ENCODE peak calls at places on chromosomes 11 and 22, in five cellular contexts. V is Panc1, E is cardiac muscle cell, P is ovary, Q is stomach. J is an unnamed sample.

GRCh38 chr22:49010901-49011300 is 816.8 kb downstream of the BRD1 start:
- DNase-seq in V (no peak), E (no peak), Q (peak), P (no peak), J (no peak)

GRCh38 chr11:118152552-118153471 is at the start of gene SCN4B:
- DNase-seq in P (peak), E (peak), Q (peak), V (no peak), J (peak)

GRCh38 chr11:34266090-34266912 is 91.5 kb downstream of the ABTB2 start:
- DNase-seq in V (no peak), P (peak), Q (no peak), E (no peak), J (no peak)

GRCh38 chr22:27613099-27614089 is 188.2 kb downstream of the MN1 start:
- DNase-seq in V (no peak), E (no peak), P (no peak), Q (no peak), J (no peak)

GRCh38 chr22:42173183-42173926 is 42.7 kb upstream of the CYP2D6 start:
- DNase-seq in P (no peak), E (no peak), Q (no peak), V (no peak), J (no peak)

GRCh38 chr11:78660451-78660850 is 85.8 kb upstream of the NARS2 start:
- DNase-seq in E (no peak), Q (no peak), P (no peak), V (no peak), J (no peak)

GRCh38 chr22:39254789-39255298 is 10.1 kb upstream of the PDGFB start:
- DNase-seq in E (no peak), Q (no peak), P (no peak), V (no peak), J (peak)

GRCh38 chr22:47309476-47309875 is 547.0 kb downstream of the TBC1D22A start:
- DNase-seq in V (no peak), P (no peak), Q (no peak), E (no peak), J (peak)

GRCh38 chr11:44017443-44018126 is 30.2 kb upstream of the ACCSL start:
- DNase-seq in E (no peak), P (no peak), Q (peak), V (no peak), J (no peak)

GRCh38 chr11:124717786-124718634 is 21.7 kb upstream of the NRGN start:
- DNase-seq in Q (no peak), V (no peak), P (peak), E (peak), J (peak)

GRCh38 chr22:41908409-41909289 is 6.2 kb downstream of the SHISA8 start:
- DNase-seq in E (no peak), P (peak), Q (no peak), V (no peak), J (no peak)

GRCh38 chr11:117916956-117917355 is 12.2 kb downstream of the TMPRSS13 start:
- DNase-seq in V (no peak), P (no peak), E (no peak), Q (no peak), J (no peak)

GRCh38 chr11:17771415-17771814 is 36.8 kb downstream of the KCNC1 start:
- DNase-seq in V (no peak), P (peak), Q (no peak), E (no peak), J (no peak)

GRCh38 chr22:34917239-34917638 is 148.7 kb upstream of the ISX start:
- DNase-seq in E (no peak), Q (no peak), V (no peak), P (no peak), J (no peak)

GRCh38 chr22:35192121-35192918 is 65.0 kb upstream of the HMGXB4 start:
- DNase-seq in P (no peak), E (no peak), Q (no peak), V (no peak), J (no peak)

GRCh38 chr11:107385361-107385982 is 72.2 kb downstream of the CWF19L2 start:
- DNase-seq in V (no peak), Q (no peak), E (no peak), P (no peak), J (no peak)

GRCh38 chr11:551131-551530 is 9.4 kb downstream of the LMNTD2 start:
- DNase-seq in V (no peak), Q (no peak), E (no peak), P (no peak), J (no peak)

GRCh38 chr11:76083563-76084451 is 122.5 kb downstream of the WNT11 start:
- DNase-seq in E (no peak), P (no peak), Q (no peak), V (no peak), J (no peak)

GRCh38 chr11:117221775-117222517 is 9.9 kb downstream of the PCSK7 start:
- DNase-seq in V (no peak), E (peak), Q (peak), P (peak), J (peak)

GRCh38 chr11:79087238-79087956 is 353.4 kb downstream of the TENM4 start:
- DNase-seq in V (no peak), E (peak), P (no peak), Q (no peak), J (no peak)

GRCh38 chr11:7671807-7672206 is 1.5 kb downstream of the CYB5R2 start:
- DNase-seq in Q (no peak), E (no peak), V (no peak), P (no peak), J (no peak)

GRCh38 chr22:40289991-40290459 is 56.3 kb upstream of the ADSL start:
- DNase-seq in E (no peak), V (no peak), P (no peak), Q (peak), J (no peak)

GRCh38 chr11:32706985-32707736 is 87.3 kb downstream of the CCDC73 start:
- DNase-seq in Q (no peak), E (no peak), P (no peak), V (peak), J (no peak)

GRCh38 chr11:101442936-101443521 is 140.8 kb downstream of the TRPC6 start:
- DNase-seq in E (no peak), P (no peak), V (no peak), Q (no peak), J (no peak)

GRCh38 chr11:108278546-108278945 is 55.7 kb downstream of the ATM start:
- DNase-seq in P (no peak), E (peak), Q (no peak), V (no peak), J (no peak)

GRCh38 chr11:120834686-120835225 is 189.1 kb upstream of the TBCEL start:
- DNase-seq in V (no peak), Q (no peak), E (no peak), P (no peak), J (no peak)

GRCh38 chr11:16299390-16299789 is 57.0 kb downstream of the SOX6 start:
- DNase-seq in E (no peak), P (no peak), Q (no peak), V (no peak), J (no peak)

GRCh38 chr11:108592591-108593213 is 866 bp downstream of the EXPH5 start:
- DNase-seq in E (peak), Q (peak), P (peak), V (no peak), J (peak)

GRCh38 chr11:61111786-61112517 is 9.7 kb downstream of the CD5 start:
- DNase-seq in E (no peak), Q (no peak), V (no peak), P (no peak), J (no peak)

GRCh38 chr11:94243571-94244229 is 60.7 kb upstream of the IZUMO1R start:
- DNase-seq in Q (no peak), V (no peak), P (no peak), E (no peak), J (no peak)
- H3K4me3 ChIP-seq in Q (no peak), V (no peak), P (no peak), E (no peak), J (no peak)

DNA sequence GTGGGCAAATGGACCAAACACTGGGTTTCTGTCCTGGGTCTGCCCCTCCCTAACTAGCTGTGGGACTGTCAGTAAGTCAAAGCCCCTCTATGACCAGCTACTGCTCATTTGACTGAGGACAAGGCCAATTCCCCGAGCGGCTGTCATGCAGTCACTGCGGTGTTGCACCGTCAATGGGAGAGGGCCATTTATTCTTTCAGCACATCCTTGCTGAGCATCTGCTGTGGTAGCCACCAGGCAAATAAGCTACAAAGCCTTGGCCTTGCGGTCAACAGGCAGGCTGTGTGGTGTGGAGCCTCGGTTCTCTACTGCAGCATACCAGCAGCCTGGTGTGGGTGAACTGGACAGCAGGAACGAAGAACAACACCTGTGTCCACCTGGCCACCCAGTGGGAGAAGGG is 25.8 kb upstream of the SERPIND1 start:
- DNase-seq in P (no peak), E (no peak), V (no peak), Q (no peak), J (no peak)
- H3K27ac ChIP-seq in P (no peak), E (peak), V (no peak), Q (no peak), J (no peak)

GRCh38 chr11:129189646-129190045 is 2.5 kb downstream of the ARHGAP32 start:
- DNase-seq in E (no peak), P (no peak), V (peak), Q (no peak), J (no peak)

GRCh38 chr11:129190087-129190486 is 2.0 kb downstream of the ARHGAP32 start:
- DNase-seq in V (peak), E (no peak), Q (peak), P (no peak), J (no peak)

DNA sequence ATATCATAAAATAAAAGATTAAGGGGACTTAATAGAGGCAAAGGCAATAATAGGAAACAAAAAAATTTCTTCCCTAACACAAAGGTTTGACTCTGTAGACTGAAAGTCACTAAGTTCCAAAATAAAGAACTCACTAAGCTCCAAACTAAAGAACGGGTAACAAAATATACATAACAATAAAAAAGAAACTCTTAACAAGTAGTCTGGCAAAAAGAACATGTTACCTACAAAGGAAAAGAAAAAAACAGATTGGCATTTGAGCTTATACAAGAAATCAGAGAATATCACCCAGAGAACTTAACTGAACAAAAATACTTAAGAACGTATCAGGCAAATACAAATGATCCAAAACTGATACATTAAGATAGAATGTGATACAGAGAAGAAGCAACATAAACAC is 7.5 kb downstream of the ARHGAP32 start:
- DNase-seq in Q (no peak), V (no peak), P (no peak), E (no peak), J (no peak)
- H3K4me3 ChIP-seq in Q (no peak), V (no peak), P (no peak), E (no peak), J (no peak)

GRCh38 chr11:12698049-12698448 is 23.8 kb downstream of the TEAD1 start:
- DNase-seq in V (no peak), Q (no peak), P (no peak), E (no peak), J (no peak)
- H3K27ac ChIP-seq in V (no peak), Q (no peak), P (no peak), E (no peak), J (no peak)

DNA sequence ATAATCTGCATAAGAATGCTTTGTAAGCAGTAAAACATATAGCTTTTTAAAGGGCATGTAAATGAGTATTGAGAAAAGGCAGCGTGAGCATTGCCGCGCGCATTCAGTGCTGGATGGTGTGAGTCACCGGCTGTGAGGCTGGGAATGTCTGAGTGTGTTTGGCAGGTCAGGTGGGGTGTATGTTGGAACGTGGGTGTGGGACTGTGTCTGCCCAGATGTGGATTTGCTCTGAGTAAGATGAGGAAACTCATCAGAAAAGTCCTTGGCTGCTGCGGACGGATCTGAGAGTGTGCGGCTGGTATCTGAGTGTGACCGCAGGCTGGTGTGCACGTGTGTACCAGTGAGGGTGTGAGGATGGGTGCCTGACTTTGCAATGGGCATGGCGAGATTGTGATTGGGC is 66.2 kb upstream of the NECTIN1 start:
- DNase-seq in P (no peak), Q (no peak), E (no peak), V (no peak), J (no peak)
- H3K4me3 ChIP-seq in P (no peak), Q (no peak), E (no peak), V (no peak), J (no peak)

DNA sequence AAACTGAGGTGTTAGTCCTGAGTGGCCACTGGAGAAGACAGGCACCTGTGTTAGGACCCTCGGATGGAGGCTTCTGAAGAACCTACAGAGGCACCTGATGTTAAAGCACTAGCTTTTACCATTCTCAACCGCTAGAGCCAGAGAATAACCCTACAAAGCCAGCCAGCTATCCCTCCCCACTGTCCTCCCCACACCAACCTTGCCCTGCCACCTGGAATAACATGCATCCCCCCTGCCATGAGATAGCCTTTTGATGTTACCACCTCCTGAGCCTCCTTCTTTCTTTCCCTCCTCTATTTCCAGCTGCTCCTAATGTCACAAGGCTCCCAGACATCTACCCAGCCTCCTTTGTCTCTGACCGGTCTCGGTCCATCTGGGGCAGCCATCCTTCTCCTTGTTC is 28.1 kb downstream of the COMMD9 start:
- DNase-seq in Q (no peak), P (no peak), V (no peak), E (no peak), J (no peak)
- H3K27ac ChIP-seq in Q (no peak), P (no peak), V (no peak), E (no peak), J (no peak)

GRCh38 chr11:67428052-67429001 is at the start of gene RPS6KB2:
- DNase-seq in V (peak), P (peak), E (peak), Q (peak), J (peak)

GRCh38 chr11:67429038-67429668 is 859 bp downstream of the RPS6KB2 start:
- DNase-seq in P (peak), E (no peak), V (no peak), Q (no peak), J (no peak)

GRCh38 chr11:67432655-67433349 is 4.5 kb downstream of the RPS6KB2 start:
- DNase-seq in V (no peak), E (no peak), P (no peak), Q (no peak), J (no peak)

GRCh38 chr11:67431346-67432249 is 3.3 kb downstream of the RPS6KB2 start:
- DNase-seq in E (no peak), V (no peak), P (peak), Q (no peak), J (no peak)

GRCh38 chr11:67429722-67430121 is 1.4 kb downstream of the RPS6KB2 start:
- DNase-seq in E (no peak), V (no peak), Q (no peak), P (peak), J (no peak)
- H3K4me3 ChIP-seq in E (no peak), V (no peak), Q (no peak), P (no peak), J (no peak)

DNA sequence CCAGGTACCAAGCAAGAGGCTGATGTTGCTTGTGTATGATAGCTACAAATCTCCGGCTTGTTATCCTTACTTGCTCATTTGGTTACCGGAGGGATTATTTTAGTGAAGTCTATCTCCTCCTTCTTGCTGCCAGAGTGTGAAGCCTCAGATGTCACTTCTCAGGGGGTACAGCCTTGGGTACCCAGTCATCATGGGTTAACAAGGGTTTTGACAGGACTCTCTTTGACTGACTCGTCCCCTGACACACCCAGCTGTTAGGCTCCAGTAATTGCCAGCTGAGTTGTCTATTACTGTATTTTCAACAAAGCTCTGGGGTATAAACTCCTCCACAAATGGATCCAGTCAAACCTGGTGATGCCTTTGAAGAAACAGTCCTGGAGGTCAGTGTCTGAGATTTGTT is 11.9 kb upstream of the PELI3 start:
- DNase-seq in P (no peak), E (no peak), Q (no peak), V (no peak), J (no peak)
- H3K27ac ChIP-seq in P (no peak), E (no peak), Q (no peak), V (no peak), J (no peak)

GRCh38 chr11:133212201-133212600 is 320.1 kb downstream of the OPCML start:
- DNase-seq in V (no peak), E (no peak), P (no peak), Q (no peak), J (no peak)
- H3K4me3 ChIP-seq in V (no peak), E (no peak), P (no peak), Q (no peak), J (no peak)

DNA sequence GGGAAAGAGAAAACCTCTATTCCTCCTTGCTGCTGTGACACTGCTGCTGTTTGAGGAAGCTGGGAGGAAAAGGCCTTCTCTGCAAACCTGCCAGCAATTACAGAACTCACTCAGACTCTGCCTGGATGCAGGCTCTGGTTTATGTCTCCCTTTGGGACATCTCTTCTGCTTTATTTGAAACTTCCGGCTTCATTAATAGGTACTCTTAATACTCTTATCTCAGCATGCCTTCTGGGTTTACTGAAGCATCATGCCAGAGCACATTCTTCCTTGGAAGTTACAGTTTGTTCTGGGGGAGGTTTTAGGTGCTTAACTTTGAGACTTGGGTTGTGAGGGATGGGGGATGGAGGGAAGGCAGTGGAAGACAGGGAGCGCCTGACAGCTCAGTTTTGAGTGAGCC is 79.9 kb downstream of the NAV2 start:
- DNase-seq in P (no peak), Q (no peak), E (peak), V (no peak), J (no peak)
- H3K27ac ChIP-seq in P (no peak), Q (no peak), E (no peak), V (no peak), J (no peak)